ENCODE peak calls at places on chromosomes 16 and 17, in five cellular contexts. U, H, R, M and W are unnamed samples.

GRCh38 chr17:70159980-70160379 is 9.4 kb upstream of the KCNJ2 start:
- DNase-seq in U (no peak), H (no peak), R (no peak), M (no peak), W (no peak)

GRCh38 chr17:39045948-39046679 is 78.9 kb upstream of the FBXO47 start:
- DNase-seq in U (no peak), H (no peak), R (peak; percentile 33), M (no peak), W (no peak)

GRCh38 chr17:15510361-15510760 is 42.9 kb upstream of the CDRT4 start:
- DNase-seq in U (no peak), H (no peak), R (no peak), M (no peak), W (no peak)

GRCh38 chr16:51707666-51708065 is 556.6 kb upstream of the SALL1 start:
- DNase-seq in U (no peak), H (no peak), R (no peak), M (no peak), W (no peak)

GRCh38 chr16:2195316-2196161 is 866 bp downstream of the CASKIN1 start:
- DNase-seq in U (no peak), H (no peak), R (no peak), M (no peak), W (no peak)

GRCh38 chr16:50314665-50315064 is 48.3 kb downstream of the ADCY7 start:
- DNase-seq in U (no peak), H (no peak), R (no peak), M (no peak), W (no peak)

GRCh38 chr16:76278086-76278485 is 885 bp downstream of the CNTNAP4 start:
- DNase-seq in U (no peak), H (no peak), R (no peak), M (no peak), W (no peak)

GRCh38 chr17:15027853-15028252 is 237.3 kb downstream of the PMP22 start:
- DNase-seq in U (no peak), H (no peak), R (no peak), M (no peak), W (no peak)

GRCh38 chr16:66650707-66651473 is 45.7 kb downstream of the CMTM4 start:
- DNase-seq in U (peak; percentile 77), H (peak; percentile 79), R (peak; percentile 88), M (peak; percentile 78), W (no peak)

GRCh38 chr16:89629827-89630610 is 16.6 kb downstream of the DPEP1 start:
- DNase-seq in U (no peak), H (no peak), R (no peak), M (no peak), W (no peak)

GRCh38 chr17:13953871-13954270 is 115.4 kb upstream of the COX10 start:
- DNase-seq in U (no peak), H (no peak), R (no peak), M (no peak), W (no peak)

GRCh38 chr17:64786337-64786736 is 124.2 kb upstream of the SMURF2 start:
- DNase-seq in U (no peak), H (no peak), R (no peak), M (no peak), W (no peak)

GRCh38 chr16:89811321-89811720 is 5.1 kb downstream of the FANCA start:
- DNase-seq in U (no peak), H (no peak), R (no peak), M (no peak), W (no peak)

GRCh38 chr16:52456368-52456767 is 90.6 kb downstream of the TOX3 start:
- DNase-seq in U (no peak), H (no peak), R (no peak), M (no peak), W (no peak)

GRCh38 chr16:1175566-1176279 is 22.8 kb downstream of the CACNA1H start:
- DNase-seq in U (no peak), H (no peak), R (no peak), M (no peak), W (no peak)

GRCh38 chr16:86107190-86107589 is 208.2 kb downstream of the IRF8 start:
- DNase-seq in U (no peak), H (no peak), R (no peak), M (no peak), W (no peak)

GRCh38 chr16:2007081-2007836 is 2.4 kb downstream of the ZNF598 start:
- DNase-seq in U (peak; percentile 34), H (no peak), R (no peak), M (no peak), W (peak; percentile 62)

GRCh38 chr17:41052594-41052993 is 2.4 kb downstream of the KRTAP2-2 start:
- DNase-seq in U (no peak), H (no peak), R (no peak), M (no peak), W (no peak)

GRCh38 chr17:55731586-55732250 is 9.1 kb upstream of the TMEM100 start:
- DNase-seq in U (peak; percentile 33), H (no peak), R (peak; percentile 66), M (no peak), W (peak; percentile 37)

GRCh38 chr17:76547183-76547641 is 7.4 kb downstream of the PRCD start:
- DNase-seq in U (peak; percentile 70), H (peak; percentile 72), R (peak; percentile 82), M (peak; percentile 51), W (no peak)

GRCh38 chr16:88691924-88692560 is 5.7 kb upstream of the SNAI3 start:
- DNase-seq in U (no peak), H (no peak), R (no peak), M (no peak), W (peak; percentile 89)

GRCh38 chr16:50557046-50557445 is 8.8 kb downstream of the NKD1 start:
- DNase-seq in U (no peak), H (no peak), R (no peak), M (no peak), W (no peak)

DNA sequence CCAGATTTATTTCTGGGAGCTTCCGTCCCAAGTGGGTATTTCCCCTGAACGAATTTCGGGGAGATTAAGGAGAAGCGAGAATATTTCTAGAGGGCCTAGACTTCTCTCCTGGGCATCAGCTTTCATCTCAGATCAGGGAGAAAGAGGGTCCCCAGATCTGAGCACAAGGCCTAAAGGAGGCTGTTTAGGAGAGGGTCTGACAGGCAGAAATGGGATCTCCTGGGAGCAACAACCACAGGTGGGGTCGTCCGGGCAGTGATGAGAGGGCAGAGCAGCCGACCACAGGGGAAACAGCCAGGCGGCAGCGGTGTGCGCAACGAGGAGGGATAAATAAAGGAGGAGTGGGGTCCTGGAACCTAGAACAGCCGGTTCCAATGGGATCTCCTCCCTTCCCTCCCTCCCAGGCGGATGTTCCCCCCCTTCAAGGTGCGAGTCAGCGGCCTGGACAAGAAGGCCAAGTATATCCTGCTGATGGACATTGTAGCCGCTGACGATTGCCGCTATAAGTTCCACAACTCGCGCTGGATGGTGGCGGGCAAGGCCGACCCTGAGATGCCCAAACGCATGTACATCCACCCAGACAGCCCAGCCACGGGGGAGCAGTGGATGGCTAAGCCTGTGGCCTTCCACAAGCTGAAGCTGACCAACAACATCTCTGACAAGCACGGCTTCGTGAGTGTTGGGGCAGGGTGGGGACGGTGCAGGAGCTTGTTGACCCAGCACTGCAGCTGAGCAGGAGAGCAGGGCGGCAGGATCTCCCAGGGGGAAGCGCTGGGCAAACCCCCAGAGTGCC is 1.8 kb downstream of the TBX2 start:
- DNase-seq in U (no peak), H (no peak), R (no peak), M (no peak), W (no peak)
- H3K4me3 ChIP-seq in U (peak overlapping the region; percentile 58), H (no peak overlapping the region), R (no peak overlapping the region), M (peak overlapping the region; percentile 56), W (peak overlapping the region; percentile 63)

GRCh38 chr17:66414528-66415175 is 112.2 kb downstream of the PRKCA start:
- DNase-seq in U (no peak), H (no peak), R (no peak), M (no peak), W (no peak)
- H3K27ac ChIP-seq in U (no peak overlapping the region), H (peak overlapping the region; percentile 33), R (no peak overlapping the region), M (peak overlapping the region; percentile 42), W (no peak overlapping the region)

GRCh38 chr16:27405546-27406451 is 3.8 kb downstream of the IL21R start:
- DNase-seq in U (no peak), H (no peak), R (no peak), M (no peak), W (peak; percentile 52)
- TF ChIP-seq EP300 in U (no peak), H (no peak), R (no peak), M (no peak), W (no peak)

GRCh38 chr17:48617515-48618365 is 2.6 kb upstream of the HOXB8 start:
- DNase-seq in U (no peak), H (no peak), R (no peak), M (no peak), W (peak; percentile 81)

GRCh38 chr17:48618366-48618896 is 3.3 kb upstream of the HOXB8 start:
- DNase-seq in U (peak; percentile 88), H (peak; percentile 97), R (peak; percentile 92), M (peak; percentile 91), W (peak; percentile 93)

GRCh38 chr17:48615963-48616718 is 1.0 kb upstream of the HOXB8 start:
- DNase-seq in U (no peak), H (no peak), R (no peak), M (no peak), W (no peak)

GRCh38 chr17:48615212-48615962 is at the start of gene HOXB8:
- DNase-seq in U (no peak), H (no peak), R (no peak), M (no peak), W (no peak)

GRCh38 chr17:48616719-48617514 is 1.8 kb upstream of the HOXB8 start:
- DNase-seq in U (no peak), H (no peak), R (no peak), M (no peak), W (no peak)
- H3K4me3 ChIP-seq in U (no peak overlapping the region), H (no peak overlapping the region), R (no peak overlapping the region), M (no peak overlapping the region), W (no peak overlapping the region)

GRCh38 chr17:7261377-7262191 is 694 bp downstream of the CLDN7 start:
- DNase-seq in U (no peak), H (no peak), R (no peak), M (no peak), W (peak; percentile 89)
- H3K27ac ChIP-seq in U (no peak overlapping the region), H (no peak overlapping the region), R (no peak overlapping the region), M (peak overlapping the region; percentile 59), W (peak overlapping the region; percentile 82)

GRCh38 chr17:61927211-61928100 is at the start of gene INTS2:
- DNase-seq in U (peak; percentile 96), H (peak; percentile 98), R (peak; percentile 94), M (peak; percentile 97), W (peak; percentile 94)
- TF ChIP-seq EP300 in U (no peak), H (no peak), R (peak; percentile 3), M (no peak), W (no peak)

DNA sequence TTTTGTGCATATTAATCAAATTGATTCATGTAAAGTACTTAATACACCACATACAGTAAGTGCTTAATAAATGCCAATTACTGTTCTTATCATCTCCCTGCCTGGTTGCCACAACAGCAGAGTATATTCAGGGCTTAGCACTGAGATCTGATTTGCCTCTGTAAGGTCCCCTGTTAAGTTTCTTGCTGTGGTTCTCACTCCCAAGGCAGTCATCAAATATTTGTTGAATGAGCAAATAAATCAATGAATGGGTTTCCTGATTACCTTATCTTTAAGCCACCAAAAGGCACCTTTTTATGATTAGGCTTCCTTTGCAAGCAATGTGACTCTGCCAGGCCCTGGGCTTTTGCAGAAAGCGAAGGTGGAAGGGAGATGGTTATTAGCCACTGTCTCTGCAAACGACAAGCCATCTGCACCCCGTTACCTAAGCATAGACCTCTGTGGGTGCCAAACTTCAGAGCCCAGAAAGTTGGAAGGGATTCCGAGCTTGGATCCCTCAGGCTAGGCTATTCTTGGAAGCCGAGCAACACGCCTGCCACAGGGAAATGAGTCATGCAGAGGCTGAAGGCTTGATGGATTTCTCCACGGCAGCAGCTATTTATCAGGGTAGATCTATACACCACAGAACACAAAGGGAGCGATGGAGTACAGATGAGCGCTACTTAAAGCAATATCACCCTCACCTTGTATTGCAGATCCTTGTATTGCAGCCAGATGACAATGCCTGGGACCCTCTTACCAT is 102.0 kb downstream of the GRIN2A start:
- DNase-seq in U (no peak), H (no peak), R (peak; percentile 14), M (peak; percentile 70), W (no peak)
- H3K4me3 ChIP-seq in U (no peak overlapping the region), H (no peak overlapping the region), R (no peak overlapping the region), M (no peak overlapping the region), W (no peak overlapping the region)